ENCODE peak calls at places on chromosomes 4 and X, in six cellular contexts. One of them, this sample, is unnamed. For H3K4me1, the result is how much of the 10 kb centered on the place peaks cover.

GRCh38 chr4:107349266-107349665 is 313.2 kb upstream of the DKK2 start:
- DNase-seq in ascending aorta: no peak
- DNase-seq in psoas muscle: no peak
- DNase-seq in uterus: no peak
- DNase-seq in heart right ventricle: no peak
- DNase-seq in Peyer's patch: no peak
- DNase-seq in this sample: no peak

GRCh38 chr4:167541286-167541685 is 307.0 kb upstream of the SPOCK3 start:
- DNase-seq in psoas muscle: no peak
- DNase-seq in uterus: no peak
- DNase-seq in heart right ventricle: no peak
- DNase-seq in Peyer's patch: no peak
- DNase-seq in ascending aorta: no peak
- DNase-seq in this sample: no peak

GRCh38 chr4:122252584-122252983 is 100.5 kb downstream of the BLTP1 start:
- DNase-seq in ascending aorta: no peak
- DNase-seq in uterus: no peak
- DNase-seq in psoas muscle: no peak
- DNase-seq in Peyer's patch: no peak
- DNase-seq in heart right ventricle: no peak
- DNase-seq in this sample: no peak

GRCh38 chrX:68842781-68843581 is 14.2 kb downstream of the EFNB1 start:
- DNase-seq in ascending aorta: no peak
- DNase-seq in Peyer's patch: no peak
- DNase-seq in uterus: no peak
- DNase-seq in heart right ventricle: no peak
- DNase-seq in psoas muscle: no peak
- DNase-seq in this sample: no peak

GRCh38 chr4:104446431-104446925 is 48.2 kb downstream of the CXXC4 start:
- DNase-seq in psoas muscle: no peak
- DNase-seq in ascending aorta: no peak
- DNase-seq in uterus: no peak
- DNase-seq in heart right ventricle: no peak
- DNase-seq in Peyer's patch: no peak
- DNase-seq in this sample: no peak

GRCh38 chr4:152369903-152370296 is 166.0 kb downstream of the FBXW7 start:
- DNase-seq in psoas muscle: no peak
- DNase-seq in ascending aorta: no peak
- DNase-seq in uterus: no peak
- DNase-seq in Peyer's patch: no peak
- DNase-seq in heart right ventricle: no peak
- DNase-seq in this sample: no peak

GRCh38 chr4:139810710-139811109 is 145.1 kb downstream of the MGST2 start:
- DNase-seq in heart right ventricle: no peak
- DNase-seq in Peyer's patch: no peak
- DNase-seq in ascending aorta: no peak
- DNase-seq in uterus: no peak
- DNase-seq in psoas muscle: no peak
- DNase-seq in this sample: no peak

GRCh38 chr4:177064116-177064515 is 245.6 kb upstream of the NEIL3 start:
- DNase-seq in psoas muscle: no peak
- DNase-seq in heart right ventricle: no peak
- DNase-seq in ascending aorta: no peak
- DNase-seq in uterus: no peak
- DNase-seq in Peyer's patch: no peak
- DNase-seq in this sample: no peak

GRCh38 chr4:143616771-143617170 is 83.7 kb downstream of the FREM3 start:
- DNase-seq in psoas muscle: no peak
- DNase-seq in Peyer's patch: no peak
- DNase-seq in ascending aorta: no peak
- DNase-seq in heart right ventricle: no peak
- DNase-seq in uterus: no peak
- DNase-seq in this sample: no peak

GRCh38 chr4:38601244-38601915 is 62.6 kb upstream of the KLF3 start:
- DNase-seq in heart right ventricle: no peak
- DNase-seq in psoas muscle: no peak
- DNase-seq in Peyer's patch: no peak
- DNase-seq in ascending aorta: no peak
- DNase-seq in uterus: no peak
- DNase-seq in this sample: no peak

GRCh38 chrX:43349363-43349762 is 306.7 kb upstream of the MAOA start:
- DNase-seq in heart right ventricle: no peak
- DNase-seq in ascending aorta: no peak
- DNase-seq in psoas muscle: no peak
- DNase-seq in uterus: no peak
- DNase-seq in Peyer's patch: no peak
- DNase-seq in this sample: no peak
- TF ChIP-seq CTCF in heart right ventricle: peak
- TF ChIP-seq CTCF in ascending aorta: peak
- TF ChIP-seq CTCF in psoas muscle: peak
- TF ChIP-seq CTCF in uterus: no peak
- TF ChIP-seq CTCF in Peyer's patch: peak
- TF ChIP-seq CTCF in this sample: no peak

DNA sequence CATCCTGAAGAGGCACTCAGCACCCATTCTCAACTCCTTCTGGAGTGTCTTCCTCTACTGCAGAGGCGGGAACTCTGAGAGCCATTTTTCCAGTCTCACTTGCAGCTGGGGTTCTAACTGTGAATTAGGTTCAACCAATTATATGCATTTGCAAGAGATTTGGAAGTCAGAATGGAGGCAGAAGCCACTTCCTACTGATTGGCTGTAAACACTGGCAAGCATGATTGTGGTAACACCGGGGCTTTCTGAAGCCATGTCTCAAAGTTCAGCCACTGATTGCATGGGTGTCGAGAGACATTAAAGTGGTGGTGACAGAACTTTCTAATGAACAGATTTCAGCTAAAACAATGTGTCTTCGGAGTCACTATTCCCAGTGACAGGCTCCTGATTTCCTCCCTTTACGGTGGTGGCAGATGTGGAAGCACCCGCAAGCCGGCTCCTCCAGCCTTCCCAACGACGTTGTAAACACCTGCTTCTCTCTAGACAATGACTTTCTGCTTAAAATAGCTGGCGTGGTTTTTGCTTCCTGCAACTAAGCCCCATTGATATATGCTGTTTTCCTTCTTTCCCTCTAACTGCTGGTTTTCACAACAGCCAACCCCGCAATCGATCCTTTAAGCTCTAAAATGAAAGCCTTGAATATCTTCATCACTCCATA is 92.0 kb downstream of the IRF2 start:
- DNase-seq in ascending aorta: no peak
- DNase-seq in heart right ventricle: no peak
- DNase-seq in Peyer's patch: no peak
- DNase-seq in uterus: no peak
- DNase-seq in psoas muscle: no peak
- DNase-seq in this sample: no peak
- H3K4me1 ChIP-seq in ascending aorta: under half
- H3K4me1 ChIP-seq in heart right ventricle: half or more
- H3K4me1 ChIP-seq in Peyer's patch: half or more
- H3K4me1 ChIP-seq in uterus: under half
- H3K4me1 ChIP-seq in psoas muscle: half or more
- H3K4me1 ChIP-seq in this sample: under half

GRCh38 chrX:46757593-46757992 is 1.3 kb downstream of the SLC9A7 start:
- DNase-seq in heart right ventricle: no peak
- DNase-seq in ascending aorta: no peak
- DNase-seq in psoas muscle: no peak
- DNase-seq in Peyer's patch: peak
- DNase-seq in uterus: no peak
- DNase-seq in this sample: no peak

GRCh38 chrX:46750829-46751228 is 8.1 kb downstream of the SLC9A7 start:
- DNase-seq in ascending aorta: no peak
- DNase-seq in psoas muscle: no peak
- DNase-seq in heart right ventricle: no peak
- DNase-seq in uterus: no peak
- DNase-seq in Peyer's patch: no peak
- DNase-seq in this sample: no peak

GRCh38 chrX:46755656-46756055 is 3.3 kb downstream of the SLC9A7 start:
- DNase-seq in ascending aorta: no peak
- DNase-seq in psoas muscle: no peak
- DNase-seq in uterus: no peak
- DNase-seq in Peyer's patch: no peak
- DNase-seq in heart right ventricle: no peak
- DNase-seq in this sample: no peak

GRCh38 chrX:46757052-46757451 is 1.9 kb downstream of the SLC9A7 start:
- DNase-seq in psoas muscle: no peak
- DNase-seq in uterus: no peak
- DNase-seq in heart right ventricle: no peak
- DNase-seq in Peyer's patch: no peak
- DNase-seq in ascending aorta: no peak
- DNase-seq in this sample: no peak

GRCh38 chrX:46754450-46755075 is 4.4 kb downstream of the SLC9A7 start:
- DNase-seq in ascending aorta: no peak
- DNase-seq in Peyer's patch: no peak
- DNase-seq in psoas muscle: no peak
- DNase-seq in uterus: no peak
- DNase-seq in heart right ventricle: no peak
- DNase-seq in this sample: no peak
- H3K27ac ChIP-seq in ascending aorta: no peak
- H3K27ac ChIP-seq in Peyer's patch: no peak
- H3K27ac ChIP-seq in psoas muscle: no peak
- H3K27ac ChIP-seq in uterus: no peak
- H3K27ac ChIP-seq in heart right ventricle: no peak
- H3K27ac ChIP-seq in this sample: no peak

DNA sequence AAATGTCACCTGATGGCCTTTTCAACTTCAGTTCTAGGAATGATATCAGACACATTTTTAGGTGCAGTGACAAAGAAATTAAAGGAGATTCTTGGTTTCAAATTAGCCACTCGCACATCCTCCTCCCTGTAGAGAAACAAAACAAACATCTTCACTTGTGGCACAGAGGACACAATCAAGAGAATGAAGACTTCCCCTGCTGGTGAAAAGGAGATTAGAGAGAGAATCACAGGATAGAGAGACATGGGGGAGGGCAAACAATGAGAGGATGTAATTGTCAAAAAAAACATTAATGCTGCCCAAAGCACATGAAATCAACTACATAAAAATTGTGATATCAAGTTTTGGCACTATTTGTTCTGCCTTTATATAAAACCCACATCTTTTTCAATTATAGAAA is 34.5 kb downstream of the ACE2 start:
- DNase-seq in ascending aorta: no peak
- DNase-seq in psoas muscle: no peak
- DNase-seq in uterus: no peak
- DNase-seq in Peyer's patch: no peak
- DNase-seq in heart right ventricle: no peak
- DNase-seq in this sample: no peak
- TF ChIP-seq CTCF in ascending aorta: no peak
- TF ChIP-seq CTCF in psoas muscle: no peak
- TF ChIP-seq CTCF in uterus: no peak
- TF ChIP-seq CTCF in Peyer's patch: no peak
- TF ChIP-seq CTCF in heart right ventricle: no peak
- TF ChIP-seq CTCF in this sample: no peak

GRCh38 chrX:66013195-66013816 is 26.6 kb downstream of the VSIG4 start:
- DNase-seq in Peyer's patch: peak
- DNase-seq in ascending aorta: no peak
- DNase-seq in psoas muscle: no peak
- DNase-seq in heart right ventricle: no peak
- DNase-seq in uterus: no peak
- DNase-seq in this sample: no peak

GRCh38 chrX:66015906-66016689 is 23.8 kb downstream of the VSIG4 start:
- DNase-seq in psoas muscle: no peak
- DNase-seq in heart right ventricle: no peak
- DNase-seq in ascending aorta: no peak
- DNase-seq in Peyer's patch: no peak
- DNase-seq in uterus: no peak
- DNase-seq in this sample: no peak

GRCh38 chrX:66014084-66014483 is 25.8 kb downstream of the VSIG4 start:
- DNase-seq in psoas muscle: no peak
- DNase-seq in heart right ventricle: no peak
- DNase-seq in uterus: no peak
- DNase-seq in ascending aorta: no peak
- DNase-seq in Peyer's patch: no peak
- DNase-seq in this sample: no peak

GRCh38 chrX:66015152-66015827 is 24.6 kb downstream of the VSIG4 start:
- DNase-seq in psoas muscle: no peak
- DNase-seq in ascending aorta: no peak
- DNase-seq in Peyer's patch: peak
- DNase-seq in uterus: no peak
- DNase-seq in heart right ventricle: peak
- DNase-seq in this sample: no peak

DNA sequence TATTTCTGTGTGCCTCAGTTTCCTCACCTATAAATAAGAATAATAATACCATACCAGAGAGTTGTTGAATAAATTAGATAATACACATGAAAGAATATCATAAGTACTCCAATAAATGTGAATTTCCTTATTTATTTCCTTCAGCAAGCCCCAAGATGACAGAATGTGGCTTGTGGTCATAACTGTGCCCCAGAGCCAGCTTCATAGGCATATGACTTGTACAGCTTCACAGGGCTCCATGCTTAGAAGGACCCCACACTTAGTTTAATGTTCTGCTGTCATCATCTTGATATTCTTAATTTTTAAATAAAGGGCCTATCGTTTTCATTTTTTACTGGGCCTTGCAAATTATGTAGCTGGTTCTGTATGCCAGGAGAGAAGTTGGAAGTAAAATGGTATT is 25.3 kb downstream of the VSIG4 start:
- DNase-seq in uterus: no peak
- DNase-seq in heart right ventricle: no peak
- DNase-seq in psoas muscle: no peak
- DNase-seq in ascending aorta: no peak
- DNase-seq in Peyer's patch: no peak
- DNase-seq in this sample: no peak
- H3K4me1 ChIP-seq in uterus: under half
- H3K4me1 ChIP-seq in heart right ventricle: under half
- H3K4me1 ChIP-seq in psoas muscle: under half
- H3K4me1 ChIP-seq in ascending aorta: under half
- H3K4me1 ChIP-seq in Peyer's patch: under half
- H3K4me1 ChIP-seq in this sample: under half

GRCh38 chr4:76989391-76990061 is 40.0 kb downstream of the SEPTIN11 start:
- DNase-seq in Peyer's patch: peak
- DNase-seq in heart right ventricle: no peak
- DNase-seq in psoas muscle: no peak
- DNase-seq in uterus: no peak
- DNase-seq in ascending aorta: no peak
- DNase-seq in this sample: no peak

GRCh38 chr4:76984127-76984526 is 34.6 kb downstream of the SEPTIN11 start:
- DNase-seq in ascending aorta: no peak
- DNase-seq in uterus: peak
- DNase-seq in heart right ventricle: no peak
- DNase-seq in psoas muscle: no peak
- DNase-seq in Peyer's patch: no peak
- DNase-seq in this sample: no peak

GRCh38 chr4:76987685-76988084 is 38.1 kb downstream of the SEPTIN11 start:
- DNase-seq in heart right ventricle: no peak
- DNase-seq in psoas muscle: no peak
- DNase-seq in uterus: no peak
- DNase-seq in ascending aorta: no peak
- DNase-seq in Peyer's patch: no peak
- DNase-seq in this sample: no peak

GRCh38 chr4:76984788-76985211 is 35.2 kb downstream of the SEPTIN11 start:
- DNase-seq in heart right ventricle: peak
- DNase-seq in Peyer's patch: peak
- DNase-seq in uterus: peak
- DNase-seq in psoas muscle: peak
- DNase-seq in ascending aorta: peak
- DNase-seq in this sample: peak

DNA sequence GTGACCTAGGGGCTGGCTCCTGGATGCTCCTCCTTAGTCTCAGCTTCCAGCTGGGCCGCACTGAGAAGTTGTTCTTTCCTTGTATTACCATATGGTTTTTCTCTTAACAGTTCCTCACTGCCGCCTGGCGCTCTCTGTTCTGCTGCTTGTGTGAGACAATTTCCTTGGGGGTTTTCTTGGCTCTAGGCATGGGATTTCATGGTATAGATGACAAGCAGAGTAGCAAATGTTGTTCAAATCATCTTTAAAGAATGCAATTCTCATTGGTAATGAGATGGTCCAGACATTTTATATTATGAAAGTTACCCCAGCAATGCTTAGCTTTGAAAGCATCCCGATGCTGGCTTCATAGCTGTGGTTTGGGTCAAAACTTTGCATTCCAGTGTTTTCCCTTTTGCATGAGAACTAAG is 37.6 kb downstream of the SEPTIN11 start:
- DNase-seq in uterus: peak
- DNase-seq in heart right ventricle: peak
- DNase-seq in Peyer's patch: no peak
- DNase-seq in ascending aorta: no peak
- DNase-seq in psoas muscle: peak
- DNase-seq in this sample: no peak
- H3K27ac ChIP-seq in uterus: peak
- H3K27ac ChIP-seq in heart right ventricle: no peak
- H3K27ac ChIP-seq in Peyer's patch: no peak
- H3K27ac ChIP-seq in ascending aorta: no peak
- H3K27ac ChIP-seq in psoas muscle: peak
- H3K27ac ChIP-seq in this sample: peak

This sample was measured in thoracic aorta.